ENCODE peak calls at places on chromosome 2, in four cellular contexts. U, P, W and J are unnamed samples.

GRCh38 chr2:239309398-239310245 is 91.2 kb downstream of the HDAC4 start:
- DNase-seq in U (no peak), P (peak; percentile 18), W (no peak), J (no peak)

GRCh38 chr2:5692561-5693287 is 540 bp downstream of the SOX11 start:
- DNase-seq in U (peak; percentile 44), P (no peak), W (no peak), J (peak; percentile 66)

GRCh38 chr2:1318366-1319009 is 94.8 kb upstream of the TPO start:
- DNase-seq in U (no peak), P (no peak), W (no peak), J (no peak)

GRCh38 chr2:147789287-147789686 is 55.5 kb upstream of the ACVR2A start:
- DNase-seq in U (no peak), P (no peak), W (no peak), J (no peak)

GRCh38 chr2:170277943-170278342 is 100.0 kb downstream of the MYO3B start:
- DNase-seq in U (no peak), P (no peak), W (no peak), J (no peak)

GRCh38 chr2:64522843-64523428 is 1.2 kb upstream of the AFTPH start:
- DNase-seq in U (peak; percentile 87), P (no peak), W (peak; percentile 63), J (peak; percentile 84)

GRCh38 chr2:199490049-199490448 is 32.3 kb upstream of the SATB2 start:
- DNase-seq in U (no peak), P (no peak), W (no peak), J (no peak)

GRCh38 chr2:50658883-50659282 is 373.0 kb downstream of the NRXN1 start:
- DNase-seq in U (peak; percentile 4), P (no peak), W (no peak), J (no peak)

GRCh38 chr2:159073256-159073655 is 104.8 kb downstream of the TANC1 start:
- DNase-seq in U (peak; percentile 74), P (no peak), W (no peak), J (peak; percentile 41)

GRCh38 chr2:90209806-90210205 is 1518.3 kb downstream of the RPIA start:
- DNase-seq in U (no peak), P (no peak), W (no peak), J (no peak)

GRCh38 chr2:29596584-29596983 is 324.8 kb downstream of the ALK start:
- DNase-seq in U (no peak), P (no peak), W (no peak), J (no peak)

GRCh38 chr2:172215172-172215935 is 112.7 kb upstream of the DLX2 start:
- DNase-seq in U (peak; percentile 30), P (no peak), W (no peak), J (no peak)

GRCh38 chr2:221125691-221126090 is 446.4 kb downstream of the EPHA4 start:
- DNase-seq in U (peak; percentile 27), P (no peak), W (no peak), J (no peak)

GRCh38 chr2:167924556-167924955 is 322.8 kb downstream of the STK39 start:
- DNase-seq in U (no peak), P (no peak), W (no peak), J (no peak)

GRCh38 chr2:226674123-226674522 is 125.5 kb downstream of the IRS1 start:
- DNase-seq in U (no peak), P (no peak), W (no peak), J (peak; percentile 55)

GRCh38 chr2:159119652-159120257 is 151.3 kb downstream of the TANC1 start:
- DNase-seq in U (peak; percentile 56), P (no peak), W (no peak), J (peak; percentile 31)

GRCh38 chr2:218397502-218398436 is 1.9 kb upstream of the CTDSP1 start:
- DNase-seq in U (peak; percentile 60), P (peak; percentile 66), W (peak; percentile 23), J (peak; percentile 91)

GRCh38 chr2:178796079-178796677 is 11.0 kb downstream of the TTN start:
- DNase-seq in U (peak; percentile 50), P (no peak), W (peak; percentile 11), J (peak; percentile 38)

GRCh38 chr2:62313433-62314227 is 117.7 kb downstream of the B3GNT2 start:
- DNase-seq in U (no peak), P (no peak), W (no peak), J (no peak)

GRCh38 chr2:190407662-190408537 is at the start of gene MFSD6:
- DNase-seq in U (no peak), P (peak; percentile 51), W (peak; percentile 40), J (no peak)

GRCh38 chr2:31578316-31578715 is 2.4 kb downstream of the SRD5A2 start:
- DNase-seq in U (no peak), P (no peak), W (no peak), J (no peak)

GRCh38 chr2:4219571-4219970 is 516.2 kb downstream of the DCDC2C start:
- DNase-seq in U (no peak), P (no peak), W (no peak), J (no peak)

GRCh38 chr2:172753610-172754009 is 18.0 kb downstream of the RAPGEF4 start:
- DNase-seq in U (no peak), P (no peak), W (no peak), J (no peak)

GRCh38 chr2:1373794-1374193 is 39.5 kb upstream of the TPO start:
- DNase-seq in U (no peak), P (no peak), W (no peak), J (no peak)

GRCh38 chr2:198314559-198315153 is 510.3 kb downstream of the PLCL1 start:
- DNase-seq in U (peak; percentile 65), P (no peak), W (peak; percentile 50), J (peak; percentile 71)

GRCh38 chr2:133422946-133423345 is 145.3 kb downstream of the NCKAP5 start:
- DNase-seq in U (peak; percentile 76), P (no peak), W (no peak), J (peak; percentile 5)

GRCh38 chr2:147382322-147382948 is 462.4 kb upstream of the ACVR2A start:
- DNase-seq in U (no peak), P (no peak), W (no peak), J (no peak)

GRCh38 chr2:20382965-20383800 is 32.5 kb upstream of the PUM2 start:
- DNase-seq in U (peak; percentile 92), P (no peak), W (no peak), J (peak; percentile 25)

GRCh38 chr2:123451517-123451916 is 573.6 kb upstream of the CNTNAP5 start:
- DNase-seq in U (no peak), P (no peak), W (no peak), J (no peak)

GRCh38 chr2:47008381-47009280 is 93.0 kb upstream of the MCFD2 start:
- DNase-seq in U (peak; percentile 69), P (peak; percentile 49), W (peak; percentile 68), J (peak; percentile 92)

GRCh38 chr2:40367652-40368051 is 84.2 kb downstream of the SLC8A1 start:
- DNase-seq in U (peak; percentile 93), P (no peak), W (no peak), J (no peak)

GRCh38 chr2:158776236-158776635 is 18.9 kb upstream of the DAPL1 start:
- DNase-seq in U (no peak), P (no peak), W (no peak), J (no peak)

GRCh38 chr2:170680172-170680913 is 34.8 kb upstream of the SP5 start:
- DNase-seq in U (no peak), P (no peak), W (no peak), J (no peak)

GRCh38 chr2:177165731-177166711 is 46.6 kb upstream of the HNRNPA3 start:
- DNase-seq in U (peak; percentile 40), P (no peak), W (no peak), J (peak; percentile 47)

DNA sequence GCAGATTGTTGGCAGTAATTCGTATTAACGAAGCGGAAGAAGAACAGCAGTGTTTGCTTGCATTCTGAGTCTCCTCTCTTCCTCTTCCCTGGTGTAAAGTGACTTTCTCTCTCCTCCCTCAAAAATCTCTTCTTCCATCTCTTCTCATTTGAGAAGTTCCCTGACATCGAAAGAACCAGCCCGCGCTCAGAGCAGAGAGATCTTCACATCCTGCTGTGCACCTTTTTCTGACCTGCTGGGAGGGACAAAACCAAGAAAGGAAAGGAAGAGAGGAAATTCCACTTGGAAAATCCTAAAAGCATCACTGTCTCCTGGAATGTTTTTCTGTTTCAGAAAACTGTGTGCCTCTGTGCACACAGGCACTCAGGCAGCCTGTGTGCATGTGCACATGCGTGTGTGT is 18.2 kb upstream of the TNFAIP6 start:
- DNase-seq in U (no peak), P (peak; percentile 36), W (peak; percentile 20), J (peak; percentile 16)
- H2BK15ac ChIP-seq in U (no peak overlapping the region), P (no peak overlapping the region), W (no peak overlapping the region), J (no peak overlapping the region)

GRCh38 chr2:24822049-24822706 is 29.0 kb downstream of the CENPO start:
- DNase-seq in U (no peak), P (peak; percentile 87), W (no peak), J (no peak)
- H2BK15ac ChIP-seq in U (no peak overlapping the region), P (no peak overlapping the region), W (no peak overlapping the region), J (no peak overlapping the region)

DNA sequence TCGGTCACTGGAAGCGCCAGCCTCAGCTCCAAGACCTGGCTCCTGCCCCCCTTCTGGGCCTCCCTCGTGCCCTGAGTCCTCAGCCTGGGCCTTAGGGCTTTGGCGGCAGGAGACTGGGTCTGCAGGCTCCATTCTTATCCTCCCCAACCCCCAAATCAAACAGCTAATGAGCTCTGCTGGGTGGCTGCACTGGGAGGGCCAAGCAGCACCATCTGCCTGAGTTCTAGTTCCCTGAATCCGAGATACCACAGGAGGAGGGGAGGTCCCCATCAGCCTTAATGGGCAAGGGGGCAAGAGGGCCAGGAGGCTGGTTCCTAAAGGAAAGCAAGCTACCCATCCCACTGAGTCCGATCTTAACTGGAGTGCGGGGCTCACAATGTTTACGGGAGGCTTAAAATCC is 52.9 kb downstream of the FAM178B start:
- DNase-seq in U (no peak), P (no peak), W (no peak), J (no peak)
- H2BK15ac ChIP-seq in U (no peak overlapping the region), P (no peak overlapping the region), W (peak overlapping the region; percentile 15), J (no peak overlapping the region)

GRCh38 chr2:43034242-43034619 is 192.2 kb downstream of the ZFP36L2 start:
- DNase-seq in U (no peak), P (no peak), W (no peak), J (no peak)
- H2BK15ac ChIP-seq in U (peak overlapping the region; percentile 21), P (no peak overlapping the region), W (no peak overlapping the region), J (no peak overlapping the region)

GRCh38 chr2:128496700-128497099 is 178.0 kb upstream of the HS6ST1 start:
- DNase-seq in U (no peak), P (no peak), W (no peak), J (no peak)
- H2BK15ac ChIP-seq in U (no peak overlapping the region), P (no peak overlapping the region), W (no peak overlapping the region), J (no peak overlapping the region)

DNA sequence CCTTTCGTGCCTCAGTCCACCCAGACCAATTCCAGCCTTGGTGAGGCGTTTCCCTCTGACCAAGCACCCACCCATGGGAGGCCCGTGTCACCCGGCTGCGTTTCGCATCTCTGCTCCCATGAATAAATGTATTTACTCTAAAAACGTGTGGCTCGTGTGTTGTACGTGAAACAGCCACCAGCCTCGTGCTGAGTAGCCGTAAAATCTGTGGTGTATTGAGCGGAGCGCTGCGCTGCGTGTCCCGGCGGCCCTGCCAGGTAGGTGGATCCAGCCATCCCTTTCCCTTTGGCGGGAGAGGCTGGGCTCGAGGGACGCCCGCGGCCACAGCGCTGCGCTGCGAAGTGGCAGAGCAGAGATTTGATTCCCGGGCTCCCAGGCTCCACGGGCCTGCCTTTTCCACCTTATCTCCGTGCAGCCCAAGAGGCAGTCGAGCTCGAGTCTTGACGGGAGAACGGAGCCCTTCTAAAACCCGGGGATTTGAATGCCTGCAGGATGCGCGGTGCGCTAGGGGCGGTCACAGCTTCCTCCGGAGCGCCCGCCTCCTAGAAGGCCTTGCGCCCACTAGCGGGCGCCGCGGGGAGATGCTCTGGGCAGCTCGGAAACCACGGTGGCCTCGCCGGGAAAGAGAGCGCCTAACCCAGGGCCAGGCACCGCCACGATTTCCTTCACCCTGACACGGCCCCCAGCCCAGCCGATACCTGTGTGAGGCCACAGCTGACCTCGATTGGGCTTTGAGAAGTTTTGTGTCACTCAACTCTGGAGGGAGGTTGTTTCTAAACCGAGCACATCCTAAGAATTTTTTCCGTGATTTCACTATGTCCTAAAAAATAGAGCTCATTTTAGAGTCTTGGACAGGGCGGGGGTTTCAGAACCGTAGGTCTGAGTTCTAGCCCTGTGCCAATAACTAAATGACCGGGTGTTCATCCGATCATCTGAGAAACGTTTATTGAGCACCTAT is 3.9 kb upstream of the PSMD1 start:
- DNase-seq in U (peak; percentile 77), P (peak; percentile 88), W (peak; percentile 82), J (peak; percentile 80)
- H2BK15ac ChIP-seq in U (no peak overlapping the region), P (no peak overlapping the region), W (no peak overlapping the region), J (peak overlapping the region; percentile 67)